ENCODE peak calls at places on chromosomes 4 and X, in six cellular contexts. H is IMR-90, E is H9, A is H1, F is mesendoderm, Y is mesenchymal stem cell. J is an unnamed sample.

GRCh38 chr4:47210828-47211227 is 179.5 kb downstream of the GABRB1 start:
- DNase-seq in H (no peak), E (no peak), A (no peak), F (peak; percentile 8), Y (peak; percentile 27), J (no peak)

GRCh38 chr4:7279902-7280301 is 87.6 kb downstream of the SORCS2 start:
- DNase-seq in H (no peak), E (no peak), A (no peak), F (peak; percentile 25), Y (no peak), J (no peak)

GRCh38 chr4:38856524-38857337 is at the start of gene TLR6:
- DNase-seq in H (peak; percentile 68), E (peak; percentile 41), A (peak; percentile 63), F (peak; percentile 84), Y (peak; percentile 73), J (peak; percentile 29)

GRCh38 chr4:97646997-97647396 is 496.3 kb downstream of the STPG2 start:
- DNase-seq in H (no peak), E (no peak), A (no peak), F (no peak), Y (no peak), J (no peak)

GRCh38 chr4:34850983-34851382 is 1393.3 kb downstream of the ARAP2 start:
- DNase-seq in H (no peak), E (no peak), A (no peak), F (no peak), Y (peak; percentile 33), J (no peak)

GRCh38 chrX:46381630-46382029 is 163.6 kb downstream of the ZNF674 start:
- DNase-seq in H (peak; percentile 17), E (peak; percentile 40), A (peak; percentile 46), F (peak; percentile 35), Y (peak; percentile 10), J (peak; percentile 2)

GRCh38 chr4:20253799-20254409 is 2.2 kb downstream of the SLIT2 start:
- DNase-seq in H (peak; percentile 30), E (peak; percentile 35), A (peak; percentile 67), F (peak; percentile 42), Y (peak; percentile 23), J (peak; percentile 21)

GRCh38 chrX:127459784-127460183 is 592.4 kb downstream of the ACTRT1 start:
- DNase-seq in H (no peak), E (peak; percentile 57), A (peak; percentile 39), F (peak; percentile 94), Y (no peak), J (no peak)

GRCh38 chr4:7516773-7517144 is 82.0 kb upstream of the PSAPL1 start:
- DNase-seq in H (no peak), E (no peak), A (no peak), F (no peak), Y (no peak), J (no peak)

GRCh38 chr4:126957555-126958440 is 675.0 kb upstream of the INTU start:
- DNase-seq in H (peak; percentile 52), E (no peak), A (no peak), F (no peak), Y (peak; percentile 17), J (no peak)

GRCh38 chr4:73692284-73692683 is 48.1 kb upstream of the CXCL8 start:
- DNase-seq in H (no peak), E (no peak), A (no peak), F (no peak), Y (no peak), J (no peak)

GRCh38 chr4:75547647-75548387 is 8.0 kb upstream of the ODAPH start:
- DNase-seq in H (peak; percentile 24), E (no peak), A (no peak), F (no peak), Y (peak; percentile 13), J (no peak)

GRCh38 chr4:78325244-78326187 is 226.1 kb upstream of the ANXA3 start:
- DNase-seq in H (no peak), E (no peak), A (no peak), F (no peak), Y (no peak), J (no peak)

GRCh38 chr4:76803522-76803921 is 94.4 kb downstream of the SOWAHB start:
- DNase-seq in H (peak; percentile 92), E (no peak), A (no peak), F (peak; percentile 97), Y (peak; percentile 99), J (no peak)

GRCh38 chr4:146232131-146232722 is 17.9 kb downstream of the REELD1 start:
- DNase-seq in H (no peak), E (no peak), A (no peak), F (no peak), Y (no peak), J (no peak)

GRCh38 chr4:147965873-147966272 is 234.0 kb downstream of the ARHGAP10 start:
- DNase-seq in H (no peak), E (no peak), A (no peak), F (no peak), Y (no peak), J (no peak)

GRCh38 chr4:83889802-83890201 is 353.9 kb downstream of the GPAT3 start:
- DNase-seq in H (peak; percentile 68), E (no peak), A (no peak), F (no peak), Y (peak; percentile 20), J (no peak)

GRCh38 chrX:93874554-93874953 is 200.5 kb downstream of the FAM133A start:
- DNase-seq in H (no peak), E (peak; percentile 37), A (peak; percentile 50), F (peak; percentile 45), Y (peak; percentile 0), J (peak; percentile 12)

GRCh38 chrX:38717871-38718270 is 83.4 kb upstream of the MID1IP1 start:
- DNase-seq in H (peak; percentile 20), E (peak; percentile 36), A (no peak), F (peak; percentile 54), Y (peak; percentile 3), J (no peak)

GRCh38 chrX:54530358-54530900 is 410 bp downstream of the GNL3L start:
- DNase-seq in H (no peak), E (no peak), A (no peak), F (peak; percentile 6), Y (no peak), J (no peak)

GRCh38 chr4:56752985-56753384 is 68.5 kb downstream of the SPINK2 start:
- DNase-seq in H (no peak), E (no peak), A (no peak), F (peak; percentile 26), Y (no peak), J (no peak)

GRCh38 chr4:58042176-58042575 is 932.0 kb upstream of the IGFBP7 start:
- DNase-seq in H (no peak), E (no peak), A (no peak), F (no peak), Y (no peak), J (no peak)
- H2BK15ac ChIP-seq in H (no peak overlapping the region), E (no peak overlapping the region), A (no peak overlapping the region), F (no peak overlapping the region), Y (no peak overlapping the region), J (no peak overlapping the region)

GRCh38 chrX:48747415-48748026 is 14.0 kb upstream of the GLOD5 start:
- DNase-seq in H (no peak), E (no peak), A (no peak), F (no peak), Y (no peak), J (no peak)
- H2BK15ac ChIP-seq in H (no peak overlapping the region), E (no peak overlapping the region), A (no peak overlapping the region), F (no peak overlapping the region), Y (no peak overlapping the region), J (no peak overlapping the region)

DNA sequence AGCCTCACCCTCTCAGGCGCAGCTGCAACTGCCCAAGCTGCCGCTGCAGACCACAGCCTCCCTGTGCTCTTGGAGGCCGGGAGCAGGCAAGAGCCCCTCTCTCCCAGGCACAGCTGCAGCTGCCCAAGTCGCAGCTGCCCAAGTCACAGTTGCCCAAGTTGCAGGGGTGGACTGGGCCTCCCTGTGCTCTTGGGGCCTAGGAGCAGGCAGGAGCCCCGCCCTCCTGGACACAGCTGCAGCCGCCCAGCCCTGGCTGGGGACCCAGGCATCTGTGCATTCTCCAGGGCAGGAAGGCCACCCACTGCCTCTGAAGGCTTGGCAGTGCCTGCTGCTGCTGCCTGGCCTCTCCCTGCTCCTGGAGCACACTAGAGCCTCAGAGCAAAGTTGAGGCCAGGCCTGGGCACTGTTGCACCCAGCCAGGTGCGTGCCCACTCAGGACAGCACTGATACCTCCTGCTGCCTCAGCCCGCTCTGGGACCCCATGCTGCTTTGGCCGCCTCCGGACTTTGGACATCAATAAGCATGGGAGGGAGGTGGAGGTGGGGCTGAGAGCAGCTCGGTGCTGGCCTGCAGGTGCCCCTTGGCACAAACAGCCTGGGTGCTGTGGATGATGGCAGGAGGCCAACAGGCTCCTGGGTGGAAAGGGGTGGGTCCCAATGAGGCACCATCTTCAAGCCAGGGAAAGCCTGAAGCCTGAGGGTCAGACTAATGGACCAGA is 247.5 kb downstream of the PDGFC start:
- DNase-seq in H (no peak), E (no peak), A (no peak), F (no peak), Y (no peak), J (no peak)
- H2BK15ac ChIP-seq in H (no peak overlapping the region), E (no peak overlapping the region), A (no peak overlapping the region), F (no peak overlapping the region), Y (no peak overlapping the region), J (no peak overlapping the region)

GRCh38 chrX:12322031-12322430 is 183.8 kb downstream of the FRMPD4 start:
- DNase-seq in H (no peak), E (no peak), A (no peak), F (no peak), Y (no peak), J (no peak)
- H2BK15ac ChIP-seq in H (no peak overlapping the region), E (no peak overlapping the region), A (no peak overlapping the region), F (no peak overlapping the region), Y (no peak overlapping the region), J (no peak overlapping the region)

GRCh38 chrX:137428777-137429564 is 137.0 kb upstream of the ZIC3 start:
- DNase-seq in H (no peak), E (peak; percentile 43), A (peak; percentile 77), F (peak; percentile 64), Y (no peak), J (no peak)

GRCh38 chrX:137427813-137428212 is 138.1 kb upstream of the ZIC3 start:
- DNase-seq in H (no peak), E (no peak), A (no peak), F (peak; percentile 54), Y (peak; percentile 0), J (no peak)

GRCh38 chrX:137427061-137427778 is 138.7 kb upstream of the ZIC3 start:
- DNase-seq in H (no peak), E (peak; percentile 39), A (peak; percentile 52), F (peak; percentile 67), Y (no peak), J (no peak)

GRCh38 chrX:137430301-137430700 is 135.6 kb upstream of the ZIC3 start:
- DNase-seq in H (no peak), E (peak; percentile 42), A (no peak), F (peak; percentile 69), Y (no peak), J (no peak)

GRCh38 chrX:137428251-137428661 is 137.7 kb upstream of the ZIC3 start:
- DNase-seq in H (no peak), E (peak; percentile 49), A (peak; percentile 62), F (peak; percentile 71), Y (no peak), J (no peak)
- H2BK15ac ChIP-seq in H (no peak overlapping the region), E (no peak overlapping the region), A (no peak overlapping the region), F (no peak overlapping the region), Y (no peak overlapping the region), J (no peak overlapping the region)

J was measured in neuronal stem cell.